ENCODE peak calls at places on chromosome 13, in five cellular contexts. I, K, B, P and Y are unnamed samples.

GRCh38 chr13:112064222-112064621 is 2.7 kb upstream of the SOX1 start:
- DNase-seq in K (no peak), I (no peak), P (no peak), B (no peak), Y (no peak)

GRCh38 chr13:100096526-100096925 is 7.6 kb downstream of the PCCA start:
- DNase-seq in B (no peak), K (no peak), I (no peak), P (no peak), Y (no peak)

GRCh38 chr13:30806784-30807183 is 71.4 kb downstream of the ALOX5AP start:
- DNase-seq in K (no peak), I (no peak), P (no peak), B (no peak), Y (peak; percentile 72)

GRCh38 chr13:101736551-101736950 is 284.1 kb downstream of the ITGBL1 start:
- DNase-seq in B (no peak), K (no peak), P (no peak), I (no peak), Y (no peak)

GRCh38 chr13:107847406-107847805 is 367.9 kb downstream of the LIG4 start:
- DNase-seq in P (no peak), K (no peak), I (no peak), B (no peak), Y (no peak)

GRCh38 chr13:99687728-99688397 is 186.6 kb downstream of the TM9SF2 start:
- DNase-seq in K (no peak), B (no peak), P (no peak), I (no peak), Y (no peak)

GRCh38 chr13:23758783-23759527 is 130.2 kb downstream of the MIPEP start:
- DNase-seq in K (no peak), P (no peak), B (no peak), I (no peak), Y (peak; percentile 52)

GRCh38 chr13:100879255-100879654 is 204.7 kb upstream of the TMTC4 start:
- DNase-seq in I (no peak), B (no peak), K (no peak), P (no peak), Y (no peak)

GRCh38 chr13:108086678-108087077 is 128.7 kb downstream of the LIG4 start:
- DNase-seq in B (no peak), P (no peak), I (no peak), K (no peak), Y (no peak)

GRCh38 chr13:48278806-48279205 is 24.7 kb upstream of the RB1 start:
- DNase-seq in B (no peak), K (no peak), P (no peak), I (no peak), Y (no peak)

GRCh38 chr13:111284579-111284978 is 35.9 kb upstream of the TEX29 start:
- DNase-seq in B (no peak), K (no peak), I (no peak), P (no peak), Y (no peak)

GRCh38 chr13:48429886-48430285 is 17.0 kb upstream of the LPAR6 start:
- DNase-seq in K (no peak), I (no peak), P (no peak), B (no peak), Y (no peak)

GRCh38 chr13:114126789-114127472 is 5.5 kb downstream of the RASA3 start:
- DNase-seq in I (no peak), B (no peak), K (no peak), P (no peak), Y (no peak)

GRCh38 chr13:79973533-79973963 is 367.4 kb downstream of the SPRY2 start:
- DNase-seq in B (no peak), K (no peak), P (no peak), I (no peak), Y (no peak)

GRCh38 chr13:41058229-41059070 is 2.9 kb upstream of the WBP4 start:
- DNase-seq in B (no peak), K (no peak), P (no peak), I (no peak), Y (peak; percentile 11)

GRCh38 chr13:41056194-41056593 is 5.1 kb upstream of the WBP4 start:
- DNase-seq in K (no peak), P (no peak), B (no peak), I (no peak), Y (no peak)

GRCh38 chr13:41059466-41059865 is 1.8 kb upstream of the WBP4 start:
- DNase-seq in K (no peak), P (no peak), I (no peak), B (no peak), Y (no peak)

GRCh38 chr13:41054919-41055619 is 6.2 kb upstream of the WBP4 start:
- DNase-seq in P (no peak), B (no peak), K (no peak), I (no peak), Y (no peak)

DNA sequence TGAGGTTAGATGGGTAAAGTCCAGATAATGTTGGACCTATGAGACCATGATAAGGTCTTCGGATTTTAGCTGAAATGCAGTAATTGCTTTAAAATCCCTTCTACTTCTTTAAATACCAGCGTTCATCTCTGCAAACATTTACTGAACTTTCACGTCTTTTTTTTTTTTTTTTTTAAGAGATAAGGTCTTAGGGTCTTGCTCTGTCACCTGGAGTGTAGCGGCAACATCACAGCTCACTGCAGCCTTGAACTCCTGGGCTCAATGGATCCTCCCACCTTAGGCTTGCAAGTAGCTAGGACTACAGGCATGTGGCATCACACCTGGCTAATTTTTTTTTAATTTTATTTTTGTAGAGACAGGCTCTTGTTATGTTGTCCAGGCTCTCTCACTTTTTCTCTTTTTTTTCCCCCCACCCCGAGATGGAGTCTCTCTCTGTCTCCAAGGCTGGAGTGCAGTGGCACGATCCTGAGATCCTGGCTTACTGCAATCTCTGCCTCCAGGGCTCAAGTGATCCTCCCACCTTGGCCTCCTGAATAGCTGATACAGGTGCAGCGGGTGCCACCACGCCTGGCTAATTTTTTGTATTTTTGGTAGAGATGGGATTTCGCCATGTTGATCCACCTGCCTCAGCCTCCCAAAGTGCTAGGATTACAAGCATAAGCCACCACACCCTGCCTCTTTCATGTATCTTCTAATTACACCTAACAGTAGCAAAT is 4.2 kb upstream of the WBP4 start:
- DNase-seq in I (no peak), K (no peak), B (no peak), P (no peak), Y (no peak)
- H3K4me1 ChIP-seq in I (peaks cover 39% of the 10 kb centered on the region), K (peaks cover 22% of the 10 kb centered on the region), B (peaks cover 37% of the 10 kb centered on the region), P (peaks cover 4% of the 10 kb centered on the region), Y (peaks cover 16% of the 10 kb centered on the region)

DNA sequence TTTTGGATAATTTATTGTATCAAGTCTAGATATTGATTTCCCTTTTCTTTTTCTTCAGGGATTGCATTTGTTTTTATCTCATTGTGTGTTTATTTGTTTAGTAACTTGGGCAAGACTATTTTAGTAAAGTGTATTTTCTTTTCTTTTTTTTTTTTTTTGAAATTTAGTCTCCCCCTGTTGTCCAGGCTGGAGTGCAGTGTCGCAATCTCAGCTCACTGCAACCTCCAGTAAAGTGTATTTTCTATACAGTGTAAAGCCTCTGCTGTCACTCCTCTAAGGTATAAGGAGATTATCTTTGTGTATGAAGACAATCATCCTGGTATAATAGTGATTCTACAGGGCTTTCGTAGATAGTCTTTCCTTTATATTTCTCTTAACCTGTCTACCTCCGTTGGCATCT is 2546.0 kb downstream of the PCDH9 start:
- DNase-seq in K (no peak), I (no peak), P (no peak), B (no peak), Y (no peak)
- H3K27ac ChIP-seq in K (no peak overlapping the region), I (no peak overlapping the region), P (no peak overlapping the region), B (no peak overlapping the region), Y (no peak overlapping the region)

DNA sequence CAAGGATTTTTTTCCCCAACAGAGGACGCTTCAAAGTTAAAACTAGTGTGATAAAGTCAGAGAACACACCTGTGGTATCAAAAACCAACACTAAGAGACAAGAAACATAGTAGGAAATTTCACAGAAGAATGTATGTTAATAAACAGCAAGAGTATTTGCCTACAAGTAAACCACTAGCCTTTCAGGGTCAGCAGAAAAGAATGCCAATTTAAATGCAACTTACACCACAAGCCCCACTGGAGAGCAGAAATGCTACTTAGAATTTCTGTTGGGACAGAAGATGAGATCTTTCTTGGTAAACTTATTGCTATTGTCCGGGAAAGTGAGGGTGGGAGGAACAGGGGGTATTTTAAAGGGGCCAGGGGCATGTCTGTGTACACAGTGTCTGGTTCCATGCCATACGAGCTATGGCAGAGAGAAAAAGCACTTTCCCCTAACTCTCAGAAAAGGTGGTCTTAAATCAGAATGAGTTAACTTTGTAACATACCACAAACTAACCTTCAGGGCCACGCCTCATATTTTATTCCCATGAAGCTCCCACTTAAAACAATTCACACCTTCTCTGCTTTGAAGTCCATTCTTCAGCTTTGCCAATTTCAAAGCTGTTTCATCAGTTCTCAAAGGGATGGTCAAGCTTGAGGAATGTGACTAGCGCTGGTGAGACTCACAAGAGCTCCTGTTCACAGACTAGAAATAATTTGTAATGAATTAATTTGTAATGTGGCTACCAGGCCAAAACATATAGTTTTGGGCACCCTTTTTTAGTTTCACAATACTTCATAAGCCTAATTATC is 68.4 kb downstream of the STK24 start:
- DNase-seq in K (no peak), I (no peak), B (no peak), P (no peak), Y (no peak)
- H3K4me1 ChIP-seq in K (peaks cover 60% of the 10 kb centered on the region), I (peaks cover 100% of the 10 kb centered on the region), B (peaks cover 53% of the 10 kb centered on the region), P (peaks cover 41% of the 10 kb centered on the region), Y (peaks cover 62% of the 10 kb centered on the region)

GRCh38 chr13:64471916-64472315 is 2758.2 kb downstream of the PCDH9 start:
- DNase-seq in B (no peak), I (no peak), K (no peak), P (no peak), Y (peak; percentile 14)
- H3K27ac ChIP-seq in B (no peak overlapping the region), I (no peak overlapping the region), K (no peak overlapping the region), P (no peak overlapping the region), Y (no peak overlapping the region)

DNA sequence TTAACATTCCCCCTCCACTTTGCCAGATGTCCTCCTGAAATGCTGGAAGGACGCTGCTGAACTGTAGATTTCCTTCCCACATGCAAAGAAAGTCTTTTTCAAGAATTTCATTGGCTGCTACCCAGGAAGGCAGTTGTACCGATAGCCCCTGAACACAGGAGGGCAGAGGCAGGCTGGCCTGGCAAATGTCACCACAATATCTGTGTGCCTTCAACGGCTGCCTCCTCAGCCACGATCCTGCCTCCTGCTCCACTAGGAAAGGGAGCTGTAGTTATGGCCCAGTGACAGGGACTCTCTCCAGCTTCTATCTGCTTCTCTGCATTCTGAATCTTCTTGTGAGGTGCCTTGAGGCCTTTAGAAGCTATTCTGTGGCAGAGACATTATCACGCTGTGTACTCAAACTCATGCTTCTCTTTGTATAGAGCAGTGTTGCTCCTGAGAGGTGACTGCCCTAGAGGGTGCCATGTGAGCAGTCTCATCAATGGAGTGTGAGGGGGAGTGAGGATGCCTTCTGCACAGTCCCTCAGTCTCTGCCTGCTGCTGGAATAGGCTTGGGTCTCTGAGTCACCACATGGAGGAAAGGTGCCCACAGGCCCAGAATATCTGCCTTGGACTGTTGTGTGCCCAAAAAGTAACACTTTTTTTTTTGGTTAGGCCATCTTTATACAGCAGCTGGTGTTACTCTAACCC is 279.8 kb downstream of the DNAJC15 start:
- DNase-seq in I (no peak), K (no peak), P (no peak), B (peak; percentile 34), Y (peak; percentile 93)
- H3K4me1 ChIP-seq in I (no peaks in the 10 kb centered on the region), K (no peaks in the 10 kb centered on the region), P (no peaks in the 10 kb centered on the region), B (no peaks in the 10 kb centered on the region), Y (peaks cover 25% of the 10 kb centered on the region)

GRCh38 chr13:45412274-45413049 is 5.7 kb downstream of the SLC25A30 start:
- DNase-seq in P (no peak), K (no peak), B (peak; percentile 22), I (no peak), Y (no peak)
- H3K27ac ChIP-seq in P (no peak overlapping the region), K (no peak overlapping the region), B (no peak overlapping the region), I (no peak overlapping the region), Y (peak overlapping the region; percentile 9)

GRCh38 chr13:110215606-110216005 is 91.4 kb downstream of the COL4A1 start:
- DNase-seq in K (no peak), I (no peak), B (no peak), P (no peak), Y (no peak)
- H3K4me1 ChIP-seq in K (no peaks in the 10 kb centered on the region), I (no peaks in the 10 kb centered on the region), B (peaks cover 13% of the 10 kb centered on the region), P (no peaks in the 10 kb centered on the region), Y (peaks cover 12% of the 10 kb centered on the region)

GRCh38 chr13:95201814-95202521 is 99.3 kb downstream of the ABCC4 start:
- DNase-seq in K (no peak), I (no peak), B (no peak), P (no peak), Y (peak; percentile 78)
- H3K27ac ChIP-seq in K (no peak overlapping the region), I (no peak overlapping the region), B (no peak overlapping the region), P (no peak overlapping the region), Y (no peak overlapping the region)